ENCODE peak calls at places on chromosomes 13 and 19, in seven cellular contexts. O is HepG2, X is GM12878, L is SK-N-SH, J is GM12891, G is H1, U is K562. H is an unnamed sample.

GRCh38 chr13:31461923-31462322 is 262.1 kb downstream of the B3GLCT start:
- DNase-seq in O (no peak), U (no peak), L (no peak), X (no peak), J (no peak), G (no peak), H (no peak)

GRCh38 chr19:43777163-43777700 is 3.5 kb downstream of the KCNN4 start:
- DNase-seq in U (no peak), X (no peak), L (peak), J (no peak), G (no peak), O (no peak), H (no peak)

GRCh38 chr19:46759817-46760333 is 13.6 kb upstream of the STRN4 start:
- DNase-seq in G (no peak), U (no peak), L (no peak), O (no peak), X (no peak), J (no peak), H (no peak)

GRCh38 chr13:114031631-114032030 is 57.8 kb upstream of the C13orf46 start:
- DNase-seq in J (no peak), L (no peak), G (no peak), X (no peak), O (no peak), U (no peak), H (no peak)

GRCh38 chr13:58619396-58620113 is 988.0 kb downstream of the PCDH17 start:
- DNase-seq in O (no peak), U (no peak), J (no peak), G (no peak), L (peak), X (no peak), H (no peak)

GRCh38 chr13:27194895-27195764 is 23.5 kb upstream of the USP12 start:
- DNase-seq in X (no peak), U (peak), J (no peak), G (no peak), L (no peak), O (no peak), H (no peak)

GRCh38 chr19:29702958-29703320 is 12.1 kb downstream of the C19orf12 start:
- DNase-seq in L (no peak), G (no peak), U (no peak), O (no peak), X (no peak), J (no peak), H (no peak)

GRCh38 chr19:1847684-1848398 is 442 bp downstream of the REXO1 start:
- DNase-seq in O (peak), L (peak), U (peak), J (no peak), X (no peak), G (peak), H (no peak)

GRCh38 chr19:23914402-23915286 is at the start of gene ZNF726:
- DNase-seq in U (peak), X (peak), J (peak), O (no peak), G (no peak), L (peak), H (peak)

GRCh38 chr19:18456974-18457373 is 19.0 kb upstream of the ISYNA1 start:
- DNase-seq in L (no peak), J (no peak), G (no peak), U (no peak), O (no peak), X (no peak), H (no peak)

GRCh38 chr13:24074687-24075086 is 85.8 kb upstream of the SPATA13 start:
- DNase-seq in G (no peak), X (no peak), J (no peak), L (no peak), U (no peak), O (no peak), H (no peak)

GRCh38 chr19:55667511-55667910 is 7.5 kb upstream of the EPN1 start:
- DNase-seq in J (no peak), G (no peak), U (no peak), X (no peak), O (no peak), L (no peak), H (no peak)

GRCh38 chr19:54147676-54148075 is 10.1 kb downstream of the CNOT3 start:
- DNase-seq in L (no peak), G (no peak), O (no peak), U (no peak), J (no peak), X (no peak), H (no peak)

GRCh38 chr13:73303858-73304257 is 245.1 kb downstream of the KLF5 start:
- DNase-seq in J (no peak), L (no peak), X (no peak), O (no peak), U (no peak), G (no peak), H (no peak)

GRCh38 chr19:16363852-16364230 is 39.2 kb downstream of the KLF2 start:
- DNase-seq in G (no peak), O (no peak), U (no peak), J (no peak), X (no peak), L (no peak), H (no peak)

GRCh38 chr19:33419763-33420080 is 46.2 kb downstream of the CEBPG start:
- DNase-seq in U (peak), J (no peak), L (peak), O (no peak), X (no peak), G (peak), H (no peak)

GRCh38 chr19:47494729-47495128 is 10.7 kb upstream of the KPTN start:
- DNase-seq in U (no peak), X (no peak), G (no peak), O (no peak), L (peak), J (no peak), H (no peak)

GRCh38 chr13:23547000-23547590 is 23.1 kb upstream of the TNFRSF19 start:
- DNase-seq in O (no peak), X (no peak), L (no peak), J (no peak), G (peak), U (no peak), H (no peak)

GRCh38 chr13:29801737-29802305 is 48.6 kb downstream of the UBL3 start:
- DNase-seq in L (no peak), U (no peak), X (no peak), O (no peak), G (no peak), J (no peak), H (no peak)

GRCh38 chr13:29799041-29799440 is 51.4 kb downstream of the UBL3 start:
- DNase-seq in L (no peak), G (no peak), U (no peak), O (no peak), J (no peak), X (no peak), H (no peak)

GRCh38 chr13:29802621-29803020 is 47.8 kb downstream of the UBL3 start:
- DNase-seq in U (no peak), L (no peak), G (no peak), J (no peak), X (no peak), O (no peak), H (no peak)

GRCh38 chr13:29801102-29801501 is 49.3 kb downstream of the UBL3 start:
- DNase-seq in G (no peak), X (no peak), J (no peak), L (no peak), U (no peak), O (no peak), H (no peak)

GRCh38 chr13:29800687-29801086 is 49.7 kb downstream of the UBL3 start:
- DNase-seq in G (no peak), O (no peak), X (no peak), L (no peak), U (no peak), J (no peak), H (no peak)
- TF ChIP-seq TAF1 in G (no peak), O (no peak), X (no peak), L (no peak), U (no peak), J (no peak), H (no peak)

GRCh38 chr19:12788025-12788681 is 3.1 kb upstream of the JUNB start:
- DNase-seq in J (no peak), L (peak), G (no peak), X (no peak), U (no peak), O (no peak), H (no peak)

GRCh38 chr19:12789904-12790619 is 1.2 kb upstream of the JUNB start:
- DNase-seq in U (peak), L (peak), X (peak), O (peak), J (peak), G (peak), H (peak)

GRCh38 chr19:12789098-12789903 is 2.0 kb upstream of the JUNB start:
- DNase-seq in J (no peak), U (no peak), G (no peak), O (no peak), L (no peak), X (no peak), H (no peak)

GRCh38 chr19:12787458-12787857 is 3.8 kb upstream of the JUNB start:
- DNase-seq in O (no peak), J (no peak), U (no peak), X (no peak), L (no peak), G (no peak), H (no peak)

DNA sequence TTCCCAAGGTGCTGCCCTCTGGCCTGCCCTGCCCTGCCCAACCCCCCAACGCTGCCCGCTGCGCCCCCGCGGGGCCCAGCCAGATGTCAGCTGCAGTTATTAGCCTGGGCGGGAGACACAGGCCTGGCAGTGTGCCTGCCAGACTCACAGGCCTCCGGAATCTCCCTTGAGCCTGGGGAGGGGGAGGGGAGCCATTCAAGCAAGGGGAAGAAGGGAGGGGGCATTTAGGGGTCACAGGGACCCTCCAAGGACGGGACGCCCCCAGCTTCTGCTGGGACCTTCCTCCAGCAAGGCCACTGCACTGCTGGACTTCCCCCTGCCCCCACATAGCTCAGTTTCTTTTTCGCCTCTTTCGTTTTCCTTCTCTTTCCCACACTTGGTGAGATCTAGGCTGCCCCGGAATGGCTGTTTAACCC is 2.6 kb upstream of the JUNB start:
- DNase-seq in L (peak), X (peak), O (peak), U (no peak), G (no peak), J (no peak), H (peak)
- TF ChIP-seq TAF1 in L (no peak), X (no peak), O (no peak), U (no peak), G (peak), J (peak), H (peak)

GRCh38 chr13:40644838-40645620 is 21.4 kb downstream of the FOXO1 start:
- DNase-seq in U (no peak), O (no peak), J (no peak), G (no peak), X (no peak), L (no peak), H (no peak)
- TF ChIP-seq TAF1 in U (no peak), O (no peak), J (no peak), G (no peak), X (no peak), L (no peak), H (no peak)

GRCh38 chr19:44777715-44778347 is at the start of gene CBLC:
- DNase-seq in G (peak), X (no peak), L (peak), U (peak), O (peak), J (no peak), H (no peak)
- TF ChIP-seq TAF1 in G (peak), X (no peak), L (no peak), U (no peak), O (no peak), J (no peak), H (no peak)

DNA sequence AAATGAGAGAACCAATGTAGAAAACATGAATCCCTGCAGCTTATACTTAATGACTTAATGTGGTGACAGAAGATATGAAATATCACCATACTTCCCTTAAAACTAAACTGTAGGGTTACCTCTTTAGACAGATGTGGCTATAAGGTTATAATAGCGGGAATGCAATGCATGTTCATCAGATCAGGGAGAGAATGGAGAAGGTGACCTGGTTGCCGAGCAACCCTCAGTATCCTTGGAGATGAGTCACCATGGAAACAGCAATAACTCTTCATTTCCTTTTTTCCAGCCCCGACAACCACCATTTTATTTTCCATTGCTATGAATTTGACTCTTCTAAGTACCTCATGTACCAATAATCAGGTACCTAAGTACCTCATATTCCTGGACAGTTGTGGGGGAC is 28.0 kb upstream of the ZNF835 start:
- DNase-seq in G (no peak), X (no peak), U (no peak), J (no peak), O (no peak), L (no peak), H (no peak)
- TF ChIP-seq TAF1 in G (no peak), X (no peak), U (no peak), J (no peak), O (no peak), L (no peak), H (no peak)

DNA sequence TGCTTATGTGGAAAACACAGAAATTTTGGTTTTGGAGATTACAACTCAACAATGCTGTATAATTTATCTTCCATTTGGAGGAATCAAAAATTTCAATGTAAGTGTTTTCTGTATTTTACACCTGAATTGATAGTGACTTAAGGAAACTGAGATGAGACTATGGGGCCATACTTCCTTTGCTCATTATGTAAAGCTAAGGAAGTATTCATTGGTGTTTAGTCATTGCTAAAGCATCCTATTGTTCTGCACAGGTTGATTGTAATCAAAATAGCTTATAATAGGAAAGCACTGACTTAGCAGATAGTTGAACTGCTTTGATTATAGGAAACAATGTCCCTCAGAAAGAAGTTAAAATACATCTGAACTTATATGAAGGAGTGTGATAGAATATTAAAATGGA is 244.4 kb upstream of the SLITRK5 start:
- DNase-seq in L (no peak), O (no peak), X (no peak), J (no peak), U (no peak), G (no peak), H (no peak)
- TF ChIP-seq TAF1 in L (no peak), O (no peak), X (no peak), J (no peak), U (no peak), G (no peak), H (no peak)

GRCh38 chr13:22461854-22462565 is 718.8 kb upstream of the SGCG start:
- DNase-seq in G (no peak), U (no peak), J (no peak), X (no peak), L (no peak), O (no peak), H (no peak)
- TF ChIP-seq TAF1 in G (no peak), U (no peak), J (no peak), X (no peak), L (no peak), O (no peak), H (no peak)

DNA sequence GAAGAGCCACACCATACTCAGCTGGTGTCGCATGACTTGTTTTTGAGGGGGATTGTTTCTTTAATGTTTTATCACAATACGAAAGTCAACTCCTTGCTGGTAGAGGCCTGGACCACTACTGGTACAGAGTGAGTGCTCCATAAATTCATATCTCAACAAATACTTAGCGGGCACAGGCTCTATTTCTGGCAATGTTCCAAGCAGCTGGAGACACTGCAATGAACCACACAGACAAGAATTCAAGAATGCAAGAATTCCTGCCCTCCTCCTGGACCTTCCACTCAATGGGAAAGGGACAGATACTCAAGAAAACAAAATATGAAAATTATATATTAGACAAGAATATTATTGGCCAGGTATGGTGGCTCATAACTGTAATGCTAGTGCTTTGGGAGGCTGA is 5.1 kb upstream of the FXYD5 start:
- DNase-seq in L (no peak), X (no peak), O (no peak), J (no peak), G (no peak), U (no peak), H (no peak)
- TF ChIP-seq TAF1 in L (no peak), X (no peak), O (no peak), J (no peak), G (no peak), U (no peak), H (no peak)

H was measured in GM12892.